ENCODE peak calls at places on chromosomes 2 and 18, in six cellular contexts. G is activated B cell treated with CpG ODN at 0.5 μM for 24 hours, A is HFF-Myc, K is NCI-H1105 treated with DMSO at 0.1 percent for 48 hours, D is left lobe of liver, Y is mucosa of descending colon. P is an unnamed sample.

GRCh38 chr2:20050712-20051517 is 513 bp downstream of the LAPTM4A start:
- DNase-seq in G (peak), A (peak), K (peak), D (peak), Y (peak), P (peak)

GRCh38 chr2:161178756-161179155 is 18.5 kb downstream of the TANK start:
- DNase-seq in G (no peak), A (no peak), K (no peak), D (no peak), Y (no peak), P (peak)

GRCh38 chr18:63319383-63320040 is at the start of gene BCL2:
- DNase-seq in G (no peak), A (no peak), K (peak), D (no peak), Y (no peak), P (peak)

GRCh38 chr2:156435392-156435724 is 821 bp upstream of the GPD2 start:
- DNase-seq in G (no peak), A (no peak), K (no peak), D (no peak), Y (no peak), P (peak)

GRCh38 chr2:130871843-130872242 is 35.1 kb downstream of the ARHGEF4 start:
- DNase-seq in G (no peak), A (no peak), K (no peak), D (no peak), Y (no peak), P (no peak)

GRCh38 chr2:60486067-60486466 is 67.4 kb downstream of the BCL11A start:
- DNase-seq in G (no peak), A (no peak), K (no peak), D (no peak), Y (no peak), P (no peak)

GRCh38 chr2:162401871-162402270 is 57.9 kb downstream of the GCA start:
- DNase-seq in G (no peak), A (no peak), K (no peak), D (no peak), Y (no peak), P (no peak)

GRCh38 chr18:62325806-62326645 is 916 bp downstream of the TNFRSF11A start:
- DNase-seq in G (peak), A (no peak), K (peak), D (no peak), Y (peak), P (peak)

GRCh38 chr2:206088248-206088647 is 2.3 kb upstream of the INO80D start:
- DNase-seq in G (no peak), A (no peak), K (no peak), D (no peak), Y (no peak), P (no peak)